ENCODE peak calls at places on chromosomes 2 and 18, in five cellular contexts. V, M, X, L and Z are unnamed samples.

GRCh38 chr2:127025357-127026062 is 81.4 kb downstream of the BIN1 start:
- DNase-seq in V (peak; percentile 83), M (peak; percentile 52), X (peak; percentile 45), L (peak; percentile 82), Z (peak; percentile 79)

GRCh38 chr2:26456701-26457224 is 21.2 kb downstream of the OTOF start:
- DNase-seq in V (no peak), M (peak; percentile 26), X (peak; percentile 13), L (no peak), Z (no peak)

GRCh38 chr2:65045651-65046050 is 10.6 kb upstream of the CEP68 start:
- DNase-seq in V (peak; percentile 52), M (no peak), X (no peak), L (no peak), Z (peak; percentile 36)

GRCh38 chr2:72988726-72989273 is 71.5 kb downstream of the EMX1 start:
- DNase-seq in V (no peak), M (no peak), X (no peak), L (peak; percentile 32), Z (no peak)

GRCh38 chr2:52390651-52391050 is 1358.7 kb upstream of the NRXN1 start:
- DNase-seq in V (no peak), M (no peak), X (no peak), L (no peak), Z (no peak)

GRCh38 chr2:140451324-140451723 is 1671.1 kb upstream of the NXPH2 start:
- DNase-seq in V (no peak), M (no peak), X (no peak), L (no peak), Z (no peak)

GRCh38 chr18:6022089-6022444 is 126.7 kb upstream of the TMEM200C start:
- DNase-seq in V (no peak), M (no peak), X (no peak), L (no peak), Z (no peak)

GRCh38 chr2:223169830-223170605 is 118.0 kb downstream of the KCNE4 start:
- DNase-seq in V (no peak), M (no peak), X (no peak), L (no peak), Z (no peak)

GRCh38 chr2:174688079-174688478 is 76.2 kb downstream of the CHRNA1 start:
- DNase-seq in V (no peak), M (peak; percentile 47), X (no peak), L (no peak), Z (peak; percentile 63)

GRCh38 chr2:42888321-42888720 is 95.9 kb upstream of the HAAO start:
- DNase-seq in V (no peak), M (no peak), X (no peak), L (no peak), Z (peak; percentile 47)

GRCh38 chr2:1742300-1742679 is 2.0 kb downstream of the PXDN start:
- DNase-seq in V (no peak), M (no peak), X (no peak), L (no peak), Z (no peak)

GRCh38 chr2:1741851-1742250 is 2.5 kb downstream of the PXDN start:
- DNase-seq in V (no peak), M (no peak), X (no peak), L (no peak), Z (no peak)

GRCh38 chr2:1743396-1744150 is 742 bp downstream of the PXDN start:
- DNase-seq in V (peak; percentile 70), M (no peak), X (peak; percentile 31), L (no peak), Z (peak; percentile 15)

GRCh38 chr2:1744151-1744445 is 217 bp downstream of the PXDN start:
- DNase-seq in V (peak; percentile 67), M (no peak), X (no peak), L (no peak), Z (no peak)

GRCh38 chr2:1742680-1743395 is 1.5 kb downstream of the PXDN start:
- DNase-seq in V (peak; percentile 74), M (peak; percentile 79), X (peak; percentile 90), L (peak; percentile 86), Z (peak; percentile 92)
- TF ChIP-seq CTCF in V (no peak), M (peak; percentile 81), X (peak; percentile 75), L (peak; percentile 32), Z (peak; percentile 72)

GRCh38 chr2:69436937-69437750 is at the start of gene NFU1:
- DNase-seq in V (peak; percentile 94), M (peak; percentile 86), X (peak; percentile 92), L (peak; percentile 97), Z (peak; percentile 94)
- TF ChIP-seq CTCF in V (peak; percentile 28), M (peak; percentile 67), X (peak; percentile 39), L (peak; percentile 71), Z (peak; percentile 81)

DNA sequence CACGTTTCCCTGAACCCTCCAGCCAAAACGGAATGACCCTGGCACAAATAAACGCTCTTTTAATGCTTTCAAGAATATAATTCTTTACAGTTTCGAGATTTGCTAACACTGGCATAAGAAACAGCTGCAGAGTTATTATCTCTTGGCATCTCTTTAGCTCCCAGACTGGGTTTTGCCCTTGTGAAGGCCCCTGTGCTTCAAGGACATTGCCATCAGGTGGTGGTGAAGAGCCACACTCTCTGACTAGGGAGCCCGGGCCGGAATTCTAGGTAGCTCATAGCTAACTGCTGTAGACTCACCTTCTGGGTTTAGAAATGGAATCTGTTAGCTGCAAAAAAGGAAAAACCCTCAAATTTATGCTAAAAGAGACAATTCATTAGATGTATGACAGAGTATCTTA is 13.3 kb upstream of the GALNT14 start:
- DNase-seq in V (peak; percentile 22), M (no peak), X (no peak), L (no peak), Z (no peak)
- TF ChIP-seq CTCF in V (no peak), M (peak; percentile 11), X (no peak), L (no peak), Z (no peak)

GRCh38 chr18:77110400-77110799 is 22.2 kb downstream of the MBP start:
- DNase-seq in V (no peak), M (no peak), X (no peak), L (peak; percentile 38), Z (no peak)
- TF ChIP-seq CTCF in V (no peak), M (no peak), X (no peak), L (no peak), Z (peak; percentile 7)

DNA sequence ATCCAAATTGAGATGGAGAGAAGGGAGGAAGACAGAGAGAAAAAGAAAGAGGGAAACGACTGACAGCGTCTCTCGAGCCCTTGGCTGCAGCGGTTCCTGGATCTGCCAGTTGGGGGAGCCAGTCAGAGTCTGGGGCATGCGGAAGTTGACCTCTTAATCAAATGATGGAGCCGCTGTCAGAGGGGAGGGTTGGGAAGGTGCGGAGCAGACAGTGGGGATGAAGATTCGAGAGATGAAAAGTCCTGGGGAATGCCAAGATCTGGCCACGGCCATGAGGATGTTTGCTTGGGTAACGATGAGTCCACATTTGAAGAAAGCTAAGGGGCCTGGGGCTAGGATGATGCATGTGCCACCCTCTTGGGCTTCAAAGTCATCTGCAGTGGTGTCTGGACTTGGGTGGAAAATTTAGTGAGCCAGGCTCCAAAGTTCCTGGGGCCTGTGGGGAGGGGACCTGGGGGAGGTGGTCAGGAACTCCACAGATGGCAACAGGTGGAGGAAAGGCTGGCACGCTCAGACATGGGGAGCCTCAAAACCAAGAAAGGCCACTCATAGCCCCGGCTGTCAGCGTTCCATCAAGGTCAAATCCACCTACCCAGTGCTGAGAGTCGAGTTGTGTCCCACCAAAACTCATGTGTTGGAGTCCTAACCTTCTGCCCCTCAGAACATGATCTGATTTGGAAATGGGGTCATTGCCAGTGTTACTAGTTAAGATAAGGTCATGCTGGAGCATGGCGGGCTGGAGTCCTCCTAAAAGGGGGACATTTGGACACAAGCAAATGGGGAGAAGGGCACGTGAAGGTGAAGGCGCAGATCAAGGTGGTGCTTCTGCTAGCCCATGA is 200.1 kb downstream of the NDUFA10 start:
- DNase-seq in V (peak; percentile 66), M (no peak), X (no peak), L (no peak), Z (no peak)
- TF ChIP-seq CTCF in V (peak; percentile 18), M (no peak), X (no peak), L (no peak), Z (no peak)

GRCh38 chr2:232318175-232318855 is 60.2 kb upstream of the ALPP start:
- DNase-seq in V (no peak), M (no peak), X (no peak), L (peak; percentile 35), Z (no peak)

GRCh38 chr2:232316382-232317190 is 62.0 kb upstream of the ALPP start:
- DNase-seq in V (no peak), M (no peak), X (no peak), L (peak; percentile 53), Z (no peak)

GRCh38 chr2:232319117-232320037 is 59.2 kb upstream of the ALPP start:
- DNase-seq in V (no peak), M (no peak), X (no peak), L (peak; percentile 46), Z (no peak)

GRCh38 chr2:232315923-232316299 is 62.6 kb upstream of the ALPP start:
- DNase-seq in V (no peak), M (no peak), X (no peak), L (peak; percentile 48), Z (no peak)

DNA sequence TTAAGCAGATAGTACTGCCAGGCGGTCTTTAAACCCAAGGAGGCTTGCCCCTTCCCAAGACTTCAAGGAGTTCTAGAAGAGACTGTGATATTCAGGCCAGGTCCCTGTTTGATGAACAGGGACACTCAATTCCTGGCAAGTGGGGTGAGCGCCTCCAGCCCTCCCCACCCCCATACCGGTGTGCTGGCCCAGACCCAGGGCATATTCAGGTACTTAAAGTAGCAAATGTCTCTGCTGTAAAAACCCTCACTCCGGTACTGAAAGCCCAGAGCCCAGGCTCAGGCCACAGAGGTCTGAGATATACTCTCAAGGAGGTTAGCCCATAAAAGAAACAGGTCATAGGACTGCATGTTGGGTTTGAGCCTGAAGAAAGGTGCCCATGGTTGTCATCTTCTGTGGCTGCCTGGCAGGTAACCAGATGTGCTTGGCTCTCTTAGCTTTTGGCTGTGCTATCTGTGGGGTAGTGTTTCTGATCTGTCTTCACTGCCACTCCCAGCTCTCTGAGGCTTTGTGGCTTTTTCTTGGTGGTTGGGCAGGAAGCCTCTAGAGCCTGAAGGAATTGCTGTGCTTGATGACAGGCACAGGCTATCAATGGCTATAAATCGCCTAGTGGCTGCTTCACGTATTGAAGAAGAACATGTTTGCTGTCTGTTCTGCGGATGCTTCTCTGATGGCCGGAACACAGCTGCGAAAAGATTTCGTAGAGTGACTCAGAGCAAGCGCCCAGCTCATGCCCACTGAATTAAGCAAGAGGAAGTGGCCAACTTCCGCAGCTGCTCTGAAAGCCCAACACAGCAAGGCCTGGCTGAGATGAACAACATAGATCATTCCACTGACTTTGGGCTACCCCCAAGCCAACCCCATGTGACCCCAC is 63.3 kb upstream of the ALPP start:
- DNase-seq in V (no peak), M (peak; percentile 93), X (peak; percentile 82), L (peak; percentile 87), Z (peak; percentile 5)
- TF ChIP-seq CTCF in V (no peak), M (peak; percentile 47), X (peak; percentile 43), L (peak; percentile 51), Z (no peak)

DNA sequence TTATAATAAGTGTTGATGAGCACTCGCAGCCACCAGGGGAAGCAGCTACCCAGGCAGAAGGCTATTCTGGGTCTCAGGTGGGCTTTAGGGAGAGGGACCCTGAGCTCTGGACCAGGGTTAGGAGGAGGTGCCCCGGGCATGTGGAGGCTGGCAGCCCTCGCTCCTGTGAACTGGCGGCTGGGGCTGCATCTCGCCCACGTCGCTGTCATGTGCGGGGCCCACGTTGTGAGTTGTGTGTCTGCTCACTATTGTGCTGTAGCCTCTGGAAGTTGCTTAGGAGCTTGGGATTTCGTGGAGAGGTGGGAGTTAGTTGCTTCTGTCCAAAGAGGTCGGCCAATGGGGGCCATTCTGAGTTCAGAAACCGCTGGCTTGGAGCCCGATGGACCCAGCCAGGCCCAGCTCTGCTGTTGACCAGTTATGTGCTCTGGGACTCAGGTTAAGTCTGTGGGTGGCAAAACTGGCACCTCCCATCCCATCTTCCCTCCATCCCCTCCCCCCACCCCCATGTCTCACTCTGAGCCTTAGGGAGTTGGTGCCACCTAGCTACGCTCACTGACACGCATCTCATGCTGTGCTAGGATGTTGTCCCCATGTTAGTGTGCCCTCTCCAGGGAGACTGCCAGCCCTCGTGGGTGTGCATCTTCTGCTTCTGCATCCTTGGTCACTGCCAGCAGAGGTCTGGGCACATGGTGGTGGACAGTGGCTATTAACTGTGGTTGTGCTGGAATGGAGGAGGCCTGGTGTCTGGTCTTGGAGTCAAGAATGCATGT is 18.5 kb downstream of the RRM2 start:
- DNase-seq in V (no peak), M (no peak), X (no peak), L (no peak), Z (no peak)
- TF ChIP-seq CTCF in V (no peak), M (no peak), X (no peak), L (no peak), Z (peak; percentile 36)